ENCODE peak calls at places on chromosomes 16 and 17, in eight cellular contexts. S, M, V, H, B, E, N and A are unnamed samples.

GRCh38 chr17:21358682-21359482 is 17.3 kb upstream of the KCNJ12 start:
- DNase-seq in H (no peak), S (no peak), B (peak), M (no peak), V (no peak), E (peak), N (no peak), A (peak)

GRCh38 chr17:48541036-48541573 is 3.8 kb downstream of the HOXB2 start:
- DNase-seq in M (no peak), S (no peak), E (no peak), H (no peak), V (no peak), N (no peak), B (no peak), A (no peak)

GRCh38 chr16:87956771-87957279 is 5.6 kb downstream of the BANP start:
- DNase-seq in N (peak), V (no peak), S (peak), M (peak), E (peak), H (no peak), B (no peak), A (peak)

GRCh38 chr16:65964752-65965151 is 401.7 kb upstream of the CDH5 start:
- DNase-seq in V (no peak), B (no peak), M (no peak), E (no peak), S (no peak), N (no peak), H (no peak), A (no peak)

GRCh38 chr17:35612924-35613521 is 25.9 kb downstream of the AP2B1 start:
- DNase-seq in V (peak), S (peak), N (no peak), B (no peak), M (peak), E (peak), H (peak), A (peak)

GRCh38 chr16:70786020-70786419 is 14.9 kb downstream of the VAC14 start:
- DNase-seq in E (no peak), N (no peak), H (no peak), B (no peak), M (no peak), S (no peak), V (no peak), A (no peak)

GRCh38 chr17:9256361-9256943 is 235.1 kb downstream of the NTN1 start:
- DNase-seq in M (no peak), H (no peak), N (no peak), V (no peak), S (no peak), E (no peak), B (no peak), A (no peak)

GRCh38 chr16:14346278-14347142 is 275.4 kb downstream of the MRTFB start:
- DNase-seq in V (no peak), H (no peak), E (no peak), S (no peak), M (no peak), N (no peak), B (no peak), A (no peak)

GRCh38 chr17:39601010-39601597 is 6.6 kb downstream of the NEUROD2 start:
- DNase-seq in S (no peak), H (no peak), B (no peak), M (no peak), N (no peak), E (no peak), V (no peak), A (no peak)

GRCh38 chr16:11955713-11956123 is 9.3 kb upstream of the TNFRSF17 start:
- DNase-seq in M (no peak), B (no peak), N (peak), E (peak), H (no peak), S (peak), V (no peak), A (peak)

GRCh38 chr16:60811051-60811608 is 1225.1 kb downstream of the CDH8 start:
- DNase-seq in E (no peak), S (no peak), B (no peak), N (no peak), M (peak), V (no peak), H (no peak), A (no peak)

GRCh38 chr17:19003966-19004600 is 481 bp downstream of the FAM83G start:
- DNase-seq in S (peak), E (peak), M (no peak), B (peak), V (no peak), N (peak), H (peak), A (peak)

GRCh38 chr17:47203984-47204721 is 5.0 kb upstream of the MYL4 start:
- DNase-seq in H (no peak), E (peak), M (no peak), N (no peak), V (no peak), B (no peak), S (peak), A (no peak)

GRCh38 chr17:2694381-2695242 is 17.0 kb downstream of the CLUH start:
- DNase-seq in B (no peak), E (no peak), H (no peak), S (no peak), V (no peak), N (peak), M (no peak), A (no peak)

GRCh38 chr17:81387235-81388060 is 7.8 kb upstream of the BAHCC1 start:
- DNase-seq in H (peak), V (no peak), M (no peak), N (peak), E (peak), S (no peak), B (peak), A (no peak)

GRCh38 chr17:32152130-32152529 is 9.8 kb downstream of the RHOT1 start:
- DNase-seq in S (no peak), M (peak), V (no peak), N (no peak), E (no peak), H (no peak), B (no peak), A (no peak)

GRCh38 chr17:40355123-40355803 is 9.3 kb downstream of the GJD3 start:
- DNase-seq in H (peak), B (no peak), S (no peak), M (peak), N (peak), E (peak), V (no peak), A (peak)

GRCh38 chr16:76265434-76266045 is 11.7 kb upstream of the CNTNAP4 start:
- DNase-seq in V (no peak), N (no peak), H (peak), E (peak), B (peak), M (no peak), S (no peak), A (peak)

GRCh38 chr17:38741853-38742421 is 6.2 kb downstream of the PCGF2 start:
- DNase-seq in B (no peak), E (no peak), S (no peak), N (no peak), V (no peak), H (peak), M (no peak), A (peak)